ENCODE peak calls at places on chromosome 13, in nine cellular contexts. S, B, Q, P, U, H, O, Y and J are unnamed samples.

GRCh38 chr13:30889196-30889690 is 16.8 kb upstream of the MEDAG start:
- DNase-seq in S (no peak), B (no peak), Q (no peak), P (no peak), U (no peak), H (no peak), O (no peak), Y (no peak), J (no peak)

GRCh38 chr13:111422352-111422751 is 101.9 kb downstream of the TEX29 start:
- DNase-seq in S (no peak), B (no peak), Q (no peak), P (no peak), U (no peak), H (no peak), O (no peak), Y (no peak), J (no peak)

GRCh38 chr13:28575200-28575599 is 80.3 kb upstream of the FLT1 start:
- DNase-seq in S (no peak), B (no peak), Q (no peak), P (no peak), U (no peak), H (no peak), O (no peak), Y (no peak), J (no peak)

GRCh38 chr13:18991054-18991453 is 190.6 kb downstream of the TUBA3C start:
- DNase-seq in S (no peak), B (no peak), Q (no peak), P (no peak), U (no peak), H (no peak), O (no peak), Y (no peak), J (no peak)

GRCh38 chr13:104779311-104779710 is 1713.1 kb upstream of the SLC10A2 start:
- DNase-seq in S (peak; percentile 64), B (peak; percentile 6), Q (peak; percentile 13), P (no peak), U (peak; percentile 35), H (peak; percentile 7), O (peak; percentile 82), Y (no peak), J (peak; percentile 20)

GRCh38 chr13:113789167-113789566 is 30.1 kb downstream of the TMEM255B start:
- DNase-seq in S (no peak), B (no peak), Q (no peak), P (no peak), U (no peak), H (no peak), O (no peak), Y (no peak), J (no peak)

GRCh38 chr13:96771501-96772367 is 222.5 kb downstream of the OXGR1 start:
- DNase-seq in S (no peak), B (no peak), Q (no peak), P (no peak), U (no peak), H (no peak), O (no peak), Y (no peak), J (no peak)

GRCh38 chr13:66313408-66313807 is 916.7 kb downstream of the PCDH9 start:
- DNase-seq in S (no peak), B (peak; percentile 74), Q (no peak), P (no peak), U (no peak), H (peak; percentile 68), O (peak; percentile 76), Y (no peak), J (peak; percentile 53)

GRCh38 chr13:26686285-26686684 is 74.3 kb downstream of the GPR12 start:
- DNase-seq in S (no peak), B (no peak), Q (no peak), P (no peak), U (no peak), H (no peak), O (no peak), Y (no peak), J (no peak)

GRCh38 chr13:112346173-112346898 is 29.8 kb upstream of the SPACA7 start:
- DNase-seq in S (no peak), B (no peak), Q (no peak), P (no peak), U (peak; percentile 53), H (no peak), O (no peak), Y (no peak), J (no peak)

GRCh38 chr13:99421758-99422555 is 79.3 kb upstream of the TM9SF2 start:
- DNase-seq in S (no peak), B (no peak), Q (no peak), P (no peak), U (no peak), H (no peak), O (no peak), Y (peak; percentile 52), J (no peak)

GRCh38 chr13:32164622-32165268 is 133.2 kb downstream of the FRY start:
- DNase-seq in S (peak; percentile 66), B (peak; percentile 84), Q (peak; percentile 5), P (no peak), U (peak; percentile 95), H (peak; percentile 78), O (peak; percentile 88), Y (peak; percentile 8), J (peak; percentile 81)

GRCh38 chr13:25171517-25172302 is at the start of gene AMER2:
- DNase-seq in S (no peak), B (peak; percentile 38), Q (no peak), P (peak; percentile 24), U (peak; percentile 37), H (peak; percentile 23), O (peak; percentile 8), Y (peak; percentile 65), J (no peak)

GRCh38 chr13:19634129-19634740 is 776 bp downstream of the MPHOSPH8 start:
- DNase-seq in S (peak; percentile 57), B (peak; percentile 50), Q (no peak), P (no peak), U (peak; percentile 17), H (peak; percentile 54), O (peak; percentile 67), Y (no peak), J (peak; percentile 33)

GRCh38 chr13:33185853-33186252 is 99.7 kb downstream of the STARD13 start:
- DNase-seq in S (no peak), B (peak; percentile 35), Q (no peak), P (no peak), U (peak; percentile 20), H (no peak), O (peak; percentile 64), Y (no peak), J (no peak)

GRCh38 chr13:77966671-77967070 is 48.0 kb upstream of the EDNRB start:
- DNase-seq in S (no peak), B (no peak), Q (no peak), P (no peak), U (no peak), H (no peak), O (no peak), Y (no peak), J (no peak)

GRCh38 chr13:105787518-105788085 is 747.9 kb downstream of the EFNB2 start:
- DNase-seq in S (no peak), B (no peak), Q (no peak), P (no peak), U (no peak), H (no peak), O (no peak), Y (no peak), J (no peak)

GRCh38 chr13:98657506-98658085 is 80.7 kb upstream of the STK24 start:
- DNase-seq in S (no peak), B (no peak), Q (no peak), P (no peak), U (no peak), H (no peak), O (no peak), Y (no peak), J (no peak)

DNA sequence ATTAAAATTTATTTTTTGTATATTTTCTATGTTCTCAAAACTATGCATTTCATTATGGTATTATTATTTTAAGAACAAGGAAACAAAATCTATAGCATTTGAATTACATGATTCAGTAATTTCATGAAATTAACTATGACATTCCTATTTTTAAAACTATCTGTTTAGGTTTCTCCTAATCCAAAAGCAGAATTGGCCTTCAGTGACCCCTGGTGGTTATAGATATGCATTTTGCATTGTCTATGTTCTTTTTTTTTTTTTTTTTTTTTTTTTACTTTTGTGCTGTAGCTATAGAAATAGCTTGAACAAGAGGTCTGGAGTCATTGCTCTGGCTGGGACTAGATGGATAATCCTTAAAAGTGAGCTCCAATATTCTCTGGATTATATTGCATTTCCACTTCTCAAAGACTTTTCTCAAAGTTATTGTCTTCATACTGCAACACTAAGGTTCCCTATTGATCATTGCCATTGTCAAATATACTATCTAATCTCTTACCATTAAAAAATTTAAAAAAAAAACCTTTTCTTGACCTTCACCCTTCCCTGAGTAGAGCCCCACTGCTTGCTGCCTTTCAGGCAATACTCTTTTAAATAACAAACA is 15.9 kb upstream of the DNAJC3 start:
- DNase-seq in S (peak; percentile 50), B (peak; percentile 68), Q (peak; percentile 45), P (no peak), U (peak; percentile 74), H (peak; percentile 70), O (peak; percentile 71), Y (no peak), J (peak; percentile 88)
- TF ChIP-seq CTCF in S (peak; percentile 67), B (peak; percentile 61), Q (peak; percentile 76), P (peak; percentile 29), U (peak; percentile 58), H (peak; percentile 52), O (peak; percentile 52), Y (peak; percentile 51), J (peak; percentile 59)

DNA sequence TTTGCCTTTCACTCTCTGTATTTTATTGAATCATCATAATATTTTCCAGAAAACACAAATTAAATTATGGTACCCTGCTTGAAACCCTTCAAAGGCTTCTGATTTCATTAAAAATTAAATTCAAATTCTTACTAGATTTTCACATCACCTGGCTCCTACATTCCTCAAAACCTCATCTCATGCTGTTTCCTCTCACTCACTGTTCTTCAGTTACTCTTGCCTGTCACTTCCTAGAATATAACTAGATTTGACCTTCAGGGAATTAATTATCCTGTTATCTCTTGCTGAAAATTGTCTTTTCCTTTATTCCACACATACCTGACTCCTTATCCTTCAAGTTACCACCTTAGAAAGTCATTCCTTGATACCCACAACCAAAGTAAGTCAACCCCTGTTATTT is 2294.7 kb downstream of the PCDH9 start:
- DNase-seq in S (no peak), B (no peak), Q (no peak), P (no peak), U (no peak), H (no peak), O (no peak), Y (no peak), J (no peak)
- TF ChIP-seq CTCF in S (no peak), B (no peak), Q (no peak), P (no peak), U (no peak), H (no peak), O (no peak), Y (no peak), J (no peak)

GRCh38 chr13:107867701-107868661 is 347.4 kb downstream of the LIG4 start:
- DNase-seq in S (peak; percentile 57), B (peak; percentile 52), Q (no peak), P (no peak), U (peak; percentile 83), H (peak; percentile 48), O (peak; percentile 71), Y (no peak), J (no peak)
- TF ChIP-seq CTCF in S (peak; percentile 76), B (peak; percentile 59), Q (no peak), P (no peak), U (peak; percentile 89), H (peak; percentile 33), O (peak; percentile 80), Y (no peak), J (no peak)

DNA sequence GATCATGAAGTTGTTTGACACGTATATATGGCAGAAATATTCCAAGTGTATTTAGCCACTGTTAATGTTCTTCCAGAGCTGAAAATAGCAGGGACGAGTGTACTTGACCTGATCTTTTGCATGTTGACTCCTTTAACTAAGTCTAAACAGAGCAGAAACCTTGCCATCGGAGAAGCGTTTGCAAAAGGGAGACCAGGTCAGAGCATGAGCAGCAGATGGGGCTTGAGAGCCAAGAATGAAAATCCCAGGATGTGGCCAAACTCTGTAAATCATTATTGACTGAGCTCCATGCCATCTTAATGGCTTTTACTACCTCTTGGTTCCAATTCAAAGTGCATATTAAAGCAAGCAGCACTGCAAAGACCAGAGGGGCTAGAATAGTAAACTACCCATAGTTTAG is 55.5 kb downstream of the FAM216B start:
- DNase-seq in S (peak; percentile 51), B (peak; percentile 81), Q (no peak), P (no peak), U (peak; percentile 52), H (peak; percentile 82), O (peak; percentile 91), Y (no peak), J (peak; percentile 12)
- TF ChIP-seq CTCF in S (peak; percentile 49), B (peak; percentile 57), Q (peak; percentile 8), P (peak; percentile 4), U (peak; percentile 66), H (peak; percentile 62), O (peak; percentile 75), Y (peak; percentile 13), J (no peak)